ENCODE peak calls at places on chromosomes 3 and 15, in seven cellular contexts. W, P, D, V, B, H and E are unnamed samples.

GRCh38 chr3:33796137-33796536 is 2.3 kb upstream of the PDCD6IP start:
- DNase-seq in W (no peak), P (no peak), D (no peak), V (no peak), B (no peak), H (no peak), E (no peak)

GRCh38 chr15:89198196-89198595 is 23.2 kb downstream of the RLBP1 start:
- DNase-seq in W (no peak), P (no peak), D (no peak), V (no peak), B (no peak), H (no peak), E (no peak)

GRCh38 chr3:153163349-153164008 is 1.5 kb downstream of the RAP2B start:
- DNase-seq in W (peak), P (no peak), D (no peak), V (no peak), B (no peak), H (no peak), E (no peak)

GRCh38 chr15:51270706-51271105 is 67.7 kb downstream of the CYP19A1 start:
- DNase-seq in W (no peak), P (no peak), D (no peak), V (no peak), B (no peak), H (no peak), E (no peak)

GRCh38 chr3:114841515-114841914 is 305.6 kb downstream of the ZBTB20 start:
- DNase-seq in W (peak), P (no peak), D (no peak), V (no peak), B (no peak), H (no peak), E (no peak)

GRCh38 chr3:173733029-173733652 is 335.6 kb downstream of the NLGN1 start:
- DNase-seq in W (peak), P (no peak), D (no peak), V (no peak), B (no peak), H (no peak), E (no peak)

GRCh38 chr15:75985966-75986365 is 26.3 kb downstream of the NRG4 start:
- DNase-seq in W (no peak), P (no peak), D (no peak), V (no peak), B (no peak), H (no peak), E (no peak)

GRCh38 chr3:159252772-159253384 is 451.0 kb downstream of the MFSD1 start:
- DNase-seq in W (peak), P (no peak), D (no peak), V (peak), B (peak), H (peak), E (no peak)

GRCh38 chr3:8503871-8504610 is 2.4 kb downstream of the LMCD1 start:
- DNase-seq in W (peak), P (no peak), D (no peak), V (no peak), B (no peak), H (no peak), E (no peak)

GRCh38 chr15:70665599-70665998 is 97.8 kb downstream of the UACA start:
- DNase-seq in W (no peak), P (no peak), D (no peak), V (no peak), B (no peak), H (no peak), E (no peak)

GRCh38 chr3:85576801-85577200 is 618.0 kb downstream of the CADM2 start:
- DNase-seq in W (no peak), P (no peak), D (no peak), V (no peak), B (no peak), H (no peak), E (no peak)

GRCh38 chr15:71659730-71660067 is 150.7 kb upstream of the NR2E3 start:
- DNase-seq in W (no peak), P (no peak), D (no peak), V (no peak), B (no peak), H (no peak), E (no peak)

GRCh38 chr15:90063733-90064247 is 38.5 kb downstream of the IDH2 start:
- DNase-seq in W (peak), P (no peak), D (peak), V (no peak), B (no peak), H (no peak), E (no peak)

GRCh38 chr15:47750030-47750739 is 32.9 kb downstream of the SEMA6D start:
- DNase-seq in W (peak), P (no peak), D (no peak), V (no peak), B (peak), H (peak), E (no peak)

GRCh38 chr3:59191651-59192050 is 141.8 kb upstream of the CFAP20DC start:
- DNase-seq in W (no peak), P (no peak), D (no peak), V (no peak), B (no peak), H (no peak), E (no peak)

GRCh38 chr3:16546186-16547004 is 32.9 kb upstream of the RFTN1 start:
- DNase-seq in W (no peak), P (no peak), D (no peak), V (no peak), B (no peak), H (no peak), E (no peak)

GRCh38 chr3:71063768-71064287 is 519.7 kb downstream of the FOXP1 start:
- DNase-seq in W (peak), P (no peak), D (peak), V (no peak), B (peak), H (no peak), E (no peak)

GRCh38 chr15:67080118-67080899 is 14.9 kb downstream of the SMAD3 start:
- DNase-seq in W (peak), P (no peak), D (peak), V (no peak), B (peak), H (peak), E (no peak)

GRCh38 chr3:66948853-66949252 is 49.3 kb upstream of the KBTBD8 start:
- DNase-seq in W (no peak), P (no peak), D (no peak), V (no peak), B (no peak), H (no peak), E (no peak)

GRCh38 chr15:31857194-31857593 is 173.1 kb upstream of the CHRNA7 start:
- DNase-seq in W (no peak), P (no peak), D (no peak), V (no peak), B (no peak), H (no peak), E (no peak)

GRCh38 chr15:74365619-74366445 is 1.6 kb downstream of the CYP11A1 start:
- DNase-seq in W (peak), P (no peak), D (peak), V (no peak), B (peak), H (no peak), E (no peak)

GRCh38 chr3:68504185-68504584 is 428.2 kb downstream of the TAFA4 start:
- DNase-seq in W (no peak), P (no peak), D (no peak), V (no peak), B (no peak), H (no peak), E (no peak)

GRCh38 chr15:96554541-96554940 is 224.0 kb downstream of the NR2F2 start:
- DNase-seq in W (no peak), P (no peak), D (no peak), V (no peak), B (no peak), H (no peak), E (no peak)

GRCh38 chr3:158802399-158803023 is 657 bp downstream of the MFSD1 start:
- DNase-seq in W (peak), P (no peak), D (no peak), V (no peak), B (no peak), H (no peak), E (no peak)

GRCh38 chr3:193772389-193772788 is 179.4 kb downstream of the OPA1 start:
- DNase-seq in W (no peak), P (no peak), D (no peak), V (no peak), B (no peak), H (no peak), E (no peak)

GRCh38 chr3:142963266-142964149 is at the start of gene PAQR9:
- DNase-seq in W (no peak), P (no peak), D (peak), V (no peak), B (peak), H (no peak), E (no peak)

GRCh38 chr3:114644372-114644771 is 350.5 kb downstream of the TIGIT start:
- DNase-seq in W (no peak), P (no peak), D (no peak), V (no peak), B (no peak), H (no peak), E (no peak)

GRCh38 chr3:160822931-160823330 is 66.9 kb downstream of the PPM1L start:
- DNase-seq in W (no peak), P (no peak), D (no peak), V (no peak), B (no peak), H (no peak), E (no peak)

GRCh38 chr3:139657936-139658335 is 19.8 kb downstream of the NMNAT3 start:
- DNase-seq in W (no peak), P (no peak), D (no peak), V (no peak), B (no peak), H (no peak), E (no peak)

GRCh38 chr3:77038928-77039605 is 832 bp upstream of the ROBO2 start:
- DNase-seq in W (peak), P (no peak), D (no peak), V (no peak), B (peak), H (no peak), E (no peak)